ENCODE peak calls at places on chromosomes 2 and 18, in ten cellular contexts. B is suprapubic skin; A is RWPE2; J is left ventricle myocardium inferior; R is upper lobe of right lung; Y is tibial artery; Z is stomach; C is RWPE1; V is CD4-positive, alpha-beta T cell; N is natural killer cell. T is an unnamed sample.

GRCh38 chr2:232431705-232432590 is 24.0 kb upstream of the ALPI start:
- DNase-seq in B (no peak), A (no peak), J (no peak), R (peak), Y (peak), Z (no peak), C (no peak), V (no peak), N (no peak), T (no peak)

GRCh38 chr2:41830600-41830999 is 217.2 kb upstream of the PKDCC start:
- DNase-seq in B (no peak), A (no peak), J (no peak), R (no peak), Y (no peak), Z (no peak), C (no peak), V (no peak), N (no peak), T (no peak)

GRCh38 chr2:108965540-108966299 is 23.3 kb downstream of the EDAR start:
- DNase-seq in B (no peak), A (no peak), J (no peak), R (no peak), Y (no peak), Z (no peak), C (no peak), V (peak), N (no peak), T (no peak)

GRCh38 chr2:42967959-42968674 is 175.7 kb upstream of the HAAO start:
- DNase-seq in B (peak), A (no peak), J (peak), R (no peak), Y (peak), Z (no peak), C (no peak), V (no peak), N (no peak), T (no peak)

GRCh38 chr18:32441536-32441935 is 29.1 kb downstream of the GAREM1 start:
- DNase-seq in B (no peak), A (no peak), J (no peak), R (no peak), Y (no peak), Z (no peak), C (no peak), V (no peak), N (no peak), T (no peak)

GRCh38 chr18:62523631-62524442 is 1.0 kb downstream of the ZCCHC2 start:
- DNase-seq in B (peak), A (peak), J (peak), R (peak), Y (peak), Z (peak), C (no peak), V (peak), N (peak), T (peak)

GRCh38 chr2:15997728-15998280 is 57.5 kb downstream of the MYCN start:
- DNase-seq in B (no peak), A (no peak), J (no peak), R (no peak), Y (no peak), Z (no peak), C (no peak), V (no peak), N (no peak), T (no peak)

GRCh38 chr2:175004730-175004979 is 526 bp downstream of the CHN1 start:
- DNase-seq in B (no peak), A (no peak), J (peak), R (no peak), Y (no peak), Z (no peak), C (peak), V (no peak), N (no peak), T (no peak)

GRCh38 chr2:128424806-128425205 is 106.1 kb upstream of the HS6ST1 start:
- DNase-seq in B (peak), A (no peak), J (no peak), R (peak), Y (peak), Z (peak), C (no peak), V (no peak), N (no peak), T (peak)

GRCh38 chr2:209872675-209873074 is 101.0 kb downstream of the UNC80 start:
- DNase-seq in B (no peak), A (no peak), J (peak), R (no peak), Y (no peak), Z (peak), C (peak), V (no peak), N (no peak), T (no peak)

GRCh38 chr18:57249896-57250295 is 102.5 kb upstream of the ST8SIA3 start:
- DNase-seq in B (no peak), A (no peak), J (no peak), R (no peak), Y (no peak), Z (no peak), C (no peak), V (no peak), N (no peak), T (no peak)

GRCh38 chr2:42068571-42069178 is 20.9 kb downstream of the PKDCC start:
- DNase-seq in B (peak), A (no peak), J (no peak), R (no peak), Y (no peak), Z (no peak), C (no peak), V (no peak), N (no peak), T (no peak)

GRCh38 chr2:218904176-218904575 is 23.5 kb downstream of the WNT10A start:
- DNase-seq in B (no peak), A (no peak), J (no peak), R (no peak), Y (no peak), Z (no peak), C (no peak), V (no peak), N (no peak), T (no peak)

GRCh38 chr2:238305965-238306679 is 14.2 kb upstream of the TRAF3IP1 start:
- DNase-seq in B (no peak), A (no peak), J (no peak), R (peak), Y (no peak), Z (no peak), C (no peak), V (no peak), N (no peak), T (no peak)

GRCh38 chr2:119820275-119820674 is 60.6 kb downstream of the PTPN4 start:
- DNase-seq in B (no peak), A (no peak), J (no peak), R (no peak), Y (no peak), Z (no peak), C (peak), V (no peak), N (no peak), T (no peak)

GRCh38 chr2:33216508-33217182 is 259.8 kb upstream of the RASGRP3 start:
- DNase-seq in B (no peak), A (no peak), J (peak), R (no peak), Y (peak), Z (peak), C (no peak), V (no peak), N (no peak), T (no peak)

GRCh38 chr18:58499527-58499926 is 129.4 kb downstream of the ALPK2 start:
- DNase-seq in B (peak), A (no peak), J (no peak), R (no peak), Y (no peak), Z (no peak), C (no peak), V (no peak), N (no peak), T (no peak)

GRCh38 chr18:50947899-50948298 is 19.9 kb upstream of the ELAC1 start:
- DNase-seq in B (no peak), A (no peak), J (no peak), R (no peak), Y (no peak), Z (no peak), C (peak), V (no peak), N (no peak), T (no peak)

GRCh38 chr2:38158361-38159128 is 82.6 kb upstream of the CYP1B1 start:
- DNase-seq in B (no peak), A (no peak), J (no peak), R (no peak), Y (no peak), Z (no peak), C (no peak), V (no peak), N (no peak), T (no peak)

GRCh38 chr18:46393230-46393629 is 263.8 kb downstream of the LOXHD1 start:
- DNase-seq in B (no peak), A (no peak), J (no peak), R (no peak), Y (no peak), Z (no peak), C (no peak), V (no peak), N (no peak), T (no peak)

GRCh38 chr2:109318150-109318948 is 189.3 kb downstream of the SH3RF3 start:
- DNase-seq in B (peak), A (no peak), J (peak), R (peak), Y (peak), Z (peak), C (no peak), V (no peak), N (no peak), T (no peak)

GRCh38 chr2:237533668-237534138 is 32.7 kb upstream of the PRLH start:
- DNase-seq in B (no peak), A (no peak), J (no peak), R (no peak), Y (no peak), Z (no peak), C (peak), V (no peak), N (no peak), T (no peak)

GRCh38 chr2:234840336-234840735 is 111.5 kb upstream of the SH3BP4 start:
- DNase-seq in B (no peak), A (no peak), J (no peak), R (no peak), Y (no peak), Z (no peak), C (peak), V (no peak), N (no peak), T (no peak)

GRCh38 chr2:159131882-159132281 is 154.6 kb downstream of the WDSUB1 start:
- DNase-seq in B (no peak), A (no peak), J (no peak), R (no peak), Y (no peak), Z (no peak), C (peak), V (no peak), N (no peak), T (no peak)

GRCh38 chr18:28088477-28088876 is 88.5 kb downstream of the CDH2 start:
- DNase-seq in B (no peak), A (no peak), J (no peak), R (no peak), Y (no peak), Z (no peak), C (no peak), V (no peak), N (no peak), T (no peak)

GRCh38 chr2:240997141-240997855 is 1.1 kb upstream of the SNED1 start:
- DNase-seq in B (peak), A (peak), J (peak), R (no peak), Y (peak), Z (peak), C (no peak), V (no peak), N (peak), T (no peak)

GRCh38 chr2:8045081-8045614 is 636.7 kb upstream of the ID2 start:
- DNase-seq in B (no peak), A (no peak), J (no peak), R (no peak), Y (no peak), Z (no peak), C (no peak), V (no peak), N (no peak), T (no peak)

GRCh38 chr2:174753038-174753633 is 11.1 kb downstream of the CHRNA1 start:
- DNase-seq in B (no peak), A (no peak), J (no peak), R (no peak), Y (no peak), Z (no peak), C (no peak), V (no peak), N (no peak), T (no peak)

GRCh38 chr2:112646791-112647720 is 1.3 kb downstream of the SLC20A1 start:
- DNase-seq in B (peak), A (no peak), J (no peak), R (no peak), Y (no peak), Z (no peak), C (no peak), V (no peak), N (no peak), T (no peak)

GRCh38 chr2:152571035-152571766 is 146.1 kb downstream of the PRPF40A start:
- DNase-seq in B (no peak), A (no peak), J (peak), R (no peak), Y (no peak), Z (no peak), C (peak), V (no peak), N (no peak), T (no peak)

GRCh38 chr2:229980440-229981184 is 58.3 kb downstream of the FBXO36 start:
- DNase-seq in B (no peak), A (no peak), J (peak), R (no peak), Y (peak), Z (peak), C (peak), V (no peak), N (no peak), T (no peak)

GRCh38 chr2:138502253-138503086 is 900 bp downstream of the SPOPL start:
- DNase-seq in B (no peak), A (no peak), J (no peak), R (no peak), Y (no peak), Z (peak), C (peak), V (no peak), N (no peak), T (no peak)

GRCh38 chr2:3659447-3660432 is 1.7 kb downstream of the ALLC start:
- DNase-seq in B (no peak), A (no peak), J (peak), R (peak), Y (peak), Z (no peak), C (no peak), V (no peak), N (no peak), T (no peak)

GRCh38 chr2:3650140-3650944 is 7.7 kb upstream of the ALLC start:
- DNase-seq in B (no peak), A (no peak), J (no peak), R (no peak), Y (no peak), Z (no peak), C (no peak), V (no peak), N (no peak), T (no peak)

GRCh38 chr2:225122582-225123486 is 80.6 kb upstream of the DOCK10 start:
- DNase-seq in B (no peak), A (no peak), J (no peak), R (no peak), Y (no peak), Z (no peak), C (peak), V (peak), N (no peak), T (no peak)

GRCh38 chr2:164922119-164922518 is 33.2 kb downstream of the SLC38A11 start:
- DNase-seq in B (no peak), A (no peak), J (no peak), R (no peak), Y (no peak), Z (no peak), C (no peak), V (no peak), N (no peak), T (no peak)

GRCh38 chr2:10255189-10256030 is 47.3 kb upstream of the HPCAL1 start:
- DNase-seq in B (no peak), A (peak), J (peak), R (peak), Y (peak), Z (no peak), C (no peak), V (no peak), N (no peak), T (peak)

GRCh38 chr2:160582481-160583161 is 89.0 kb upstream of the RBMS1 start:
- DNase-seq in B (no peak), A (no peak), J (no peak), R (no peak), Y (no peak), Z (no peak), C (no peak), V (no peak), N (no peak), T (no peak)

GRCh38 chr18:24506175-24506574 is 45.7 kb downstream of the HRH4 start:
- DNase-seq in B (peak), A (no peak), J (no peak), R (no peak), Y (no peak), Z (no peak), C (no peak), V (no peak), N (no peak), T (no peak)

GRCh38 chr2:120013569-120014223 is 819 bp downstream of the EPB41L5 start:
- DNase-seq in B (no peak), A (no peak), J (peak), R (peak), Y (no peak), Z (no peak), C (peak), V (no peak), N (no peak), T (no peak)

GRCh38 chr18:72673242-72673641 is 129.1 kb upstream of the CBLN2 start:
- DNase-seq in B (no peak), A (no peak), J (no peak), R (no peak), Y (no peak), Z (no peak), C (no peak), V (no peak), N (no peak), T (no peak)
- TF ChIP-seq CTCF in B (no peak), A (no peak), J (no peak), R (no peak), Y (no peak), Z (no peak), C (no peak), V (no peak), N (no peak), T (no peak)

DNA sequence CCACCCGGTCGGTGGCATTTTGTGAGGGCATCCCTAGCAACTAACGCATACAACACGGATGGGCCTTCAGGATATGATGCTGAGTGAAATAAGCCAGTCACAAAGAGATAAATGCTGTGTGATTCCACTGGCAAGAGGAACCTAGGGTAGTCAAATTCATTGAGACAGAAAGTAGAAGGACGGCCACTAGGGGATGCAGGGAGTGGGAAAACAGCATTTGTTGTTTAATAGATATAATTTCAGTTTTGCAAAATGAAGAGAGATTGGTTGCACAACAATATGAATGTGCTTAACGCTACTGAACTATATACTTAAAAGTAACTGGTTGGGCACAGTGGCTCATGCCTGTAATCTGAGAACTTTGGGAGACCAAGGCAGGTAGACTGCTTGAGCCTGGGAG is 112.9 kb downstream of the AFF3 start:
- DNase-seq in B (no peak), A (no peak), J (no peak), R (no peak), Y (no peak), Z (no peak), C (no peak), V (no peak), N (no peak), T (no peak)
- TF ChIP-seq CTCF in B (no peak), A (peak), J (peak), R (no peak), Y (no peak), Z (no peak), C (no peak), V (no peak), N (no peak), T (peak)

GRCh38 chr18:48318481-48318880 is 90.7 kb downstream of the ZBTB7C start:
- DNase-seq in B (no peak), A (no peak), J (no peak), R (peak), Y (no peak), Z (no peak), C (no peak), V (no peak), N (no peak), T (no peak)

GRCh38 chr18:48316177-48316576 is 93.0 kb downstream of the ZBTB7C start:
- DNase-seq in B (no peak), A (no peak), J (no peak), R (no peak), Y (no peak), Z (no peak), C (no peak), V (no peak), N (no peak), T (no peak)

GRCh38 chr18:48320639-48320945 is 88.6 kb downstream of the ZBTB7C start:
- DNase-seq in B (no peak), A (no peak), J (no peak), R (no peak), Y (no peak), Z (no peak), C (no peak), V (no peak), N (no peak), T (no peak)

GRCh38 chr18:48319796-48320638 is 89.2 kb downstream of the ZBTB7C start:
- DNase-seq in B (no peak), A (no peak), J (no peak), R (peak), Y (no peak), Z (no peak), C (no peak), V (no peak), N (no peak), T (no peak)

GRCh38 chr18:48317781-48318381 is 91.3 kb downstream of the ZBTB7C start:
- DNase-seq in B (no peak), A (no peak), J (no peak), R (peak), Y (no peak), Z (no peak), C (no peak), V (no peak), N (no peak), T (no peak)
- TF ChIP-seq CTCF in B (no peak), A (no peak), J (peak), R (no peak), Y (no peak), Z (no peak), C (no peak), V (no peak), N (no peak), T (no peak)

GRCh38 chr18:12686100-12686499 is 16.4 kb downstream of the CEP76 start:
- DNase-seq in B (no peak), A (no peak), J (no peak), R (no peak), Y (no peak), Z (no peak), C (no peak), V (no peak), N (no peak), T (no peak)
- TF ChIP-seq CTCF in B (no peak), A (peak), J (no peak), R (no peak), Y (no peak), Z (no peak), C (no peak), V (no peak), N (no peak), T (no peak)

GRCh38 chr18:48295586-48296311 is 113.4 kb downstream of the ZBTB7C start:
- DNase-seq in B (peak), A (no peak), J (no peak), R (peak), Y (peak), Z (no peak), C (no peak), V (no peak), N (no peak), T (no peak)
- TF ChIP-seq CTCF in B (no peak), A (no peak), J (peak), R (no peak), Y (peak), Z (no peak), C (no peak), V (no peak), N (no peak), T (no peak)